ENCODE peak calls at places on chromosomes 11 and 22, in eight cellular contexts. Q, E, X, J, N, O, K and S are unnamed samples. For H3K27me3, the result is how much of the 10 kb centered on the place peaks cover.

GRCh38 chr11:44718612-44719390 is 8.0 kb upstream of the TSPAN18 start:
- DNase-seq in Q (no peak), E (no peak), X (no peak), J (no peak), N (no peak), O (no peak), K (no peak), S (no peak)

GRCh38 chr22:30542811-30543188 is 3.7 kb downstream of the SEC14L6 start:
- DNase-seq in Q (no peak), E (no peak), X (no peak), J (no peak), N (no peak), O (no peak), K (no peak), S (no peak)

GRCh38 chr11:124923296-124923695 is 4.2 kb downstream of the HEPN1 start:
- DNase-seq in Q (no peak), E (peak), X (no peak), J (no peak), N (no peak), O (no peak), K (no peak), S (no peak)

GRCh38 chr11:92415246-92415645 is 190.6 kb downstream of the FAT3 start:
- DNase-seq in Q (no peak), E (no peak), X (no peak), J (no peak), N (no peak), O (no peak), K (no peak), S (no peak)

GRCh38 chr11:123194308-123195181 is 503 bp downstream of the CLMP start:
- DNase-seq in Q (no peak), E (no peak), X (no peak), J (peak), N (no peak), O (no peak), K (no peak), S (no peak)

GRCh38 chr11:77590194-77590591 is 440 bp downstream of the AQP11 start:
- DNase-seq in Q (no peak), E (no peak), X (peak), J (peak), N (no peak), O (no peak), K (no peak), S (no peak)

GRCh38 chr22:34808618-34809017 is 257.3 kb upstream of the ISX start:
- DNase-seq in Q (no peak), E (no peak), X (no peak), J (no peak), N (no peak), O (no peak), K (no peak), S (no peak)

GRCh38 chr11:43282607-43283440 is 29.0 kb upstream of the API5 start:
- DNase-seq in Q (no peak), E (no peak), X (peak), J (peak), N (no peak), O (no peak), K (no peak), S (peak)

GRCh38 chr11:69888671-69889076 is 69.5 kb upstream of the FGF3 start:
- DNase-seq in Q (no peak), E (peak), X (peak), J (peak), N (no peak), O (peak), K (no peak), S (peak)

GRCh38 chr22:41535244-41535643 is 9.0 kb downstream of the POLR3H start:
- DNase-seq in Q (no peak), E (no peak), X (no peak), J (peak), N (no peak), O (no peak), K (no peak), S (no peak)

GRCh38 chr11:73239571-73240189 is 21.6 kb downstream of the P2RY2 start:
- DNase-seq in Q (no peak), E (no peak), X (no peak), J (peak), N (no peak), O (no peak), K (peak), S (no peak)

GRCh38 chr22:45995405-45996101 is 18.6 kb upstream of the WNT7B start:
- DNase-seq in Q (no peak), E (no peak), X (no peak), J (no peak), N (no peak), O (no peak), K (no peak), S (no peak)

GRCh38 chr11:94766656-94767291 is 1.4 kb upstream of the AMOTL1 start:
- DNase-seq in Q (no peak), E (no peak), X (no peak), J (no peak), N (no peak), O (no peak), K (no peak), S (no peak)

GRCh38 chr11:196786-197731 is 4.2 kb downstream of the SCGB1C1 start:
- DNase-seq in Q (no peak), E (no peak), X (no peak), J (no peak), N (no peak), O (no peak), K (peak), S (no peak)

GRCh38 chr11:123063396-123064267 is 1.7 kb upstream of the HSPA8 start:
- DNase-seq in Q (no peak), E (peak), X (no peak), J (no peak), N (no peak), O (no peak), K (peak), S (peak)

GRCh38 chr11:101916422-101916821 is at the start of gene ANGPTL5:
- DNase-seq in Q (no peak), E (no peak), X (no peak), J (no peak), N (no peak), O (no peak), K (no peak), S (no peak)

GRCh38 chr11:103091441-103091809 is 535 bp downstream of the DCUN1D5 start:
- DNase-seq in Q (no peak), E (peak), X (peak), J (peak), N (no peak), O (no peak), K (peak), S (peak)

GRCh38 chr11:103091810-103092524 is at the start of gene DCUN1D5:
- DNase-seq in Q (peak), E (peak), X (peak), J (peak), N (peak), O (peak), K (peak), S (peak)

GRCh38 chr11:103097279-103097678 is 5.3 kb upstream of the DCUN1D5 start:
- DNase-seq in Q (no peak), E (no peak), X (no peak), J (no peak), N (no peak), O (no peak), K (no peak), S (no peak)
- H3K27ac ChIP-seq in Q (no peak), E (no peak), X (no peak), J (no peak), N (no peak), O (no peak), K (no peak), S (no peak)

GRCh38 chr22:36472689-36473088 is 8.8 kb downstream of the TXN2 start:
- DNase-seq in Q (no peak), E (no peak), X (no peak), J (no peak), N (no peak), O (no peak), K (no peak), S (no peak)

GRCh38 chr22:36470994-36471331 is 10.5 kb downstream of the TXN2 start:
- DNase-seq in Q (no peak), E (no peak), X (no peak), J (no peak), N (no peak), O (no peak), K (no peak), S (no peak)

GRCh38 chr22:36469094-36469710 is 12.2 kb downstream of the TXN2 start:
- DNase-seq in Q (no peak), E (no peak), X (no peak), J (no peak), N (no peak), O (no peak), K (no peak), S (no peak)

GRCh38 chr22:36471341-36471821 is 10.1 kb downstream of the TXN2 start:
- DNase-seq in Q (no peak), E (no peak), X (no peak), J (no peak), N (no peak), O (no peak), K (no peak), S (no peak)

GRCh38 chr22:36470162-36470993 is 11.1 kb downstream of the TXN2 start:
- DNase-seq in Q (peak), E (peak), X (peak), J (peak), N (no peak), O (peak), K (peak), S (peak)
- H3K27me3 ChIP-seq in Q (under half), E (under half), X (under half), J (under half), N (under half), O (under half), K (under half), S (under half)

DNA sequence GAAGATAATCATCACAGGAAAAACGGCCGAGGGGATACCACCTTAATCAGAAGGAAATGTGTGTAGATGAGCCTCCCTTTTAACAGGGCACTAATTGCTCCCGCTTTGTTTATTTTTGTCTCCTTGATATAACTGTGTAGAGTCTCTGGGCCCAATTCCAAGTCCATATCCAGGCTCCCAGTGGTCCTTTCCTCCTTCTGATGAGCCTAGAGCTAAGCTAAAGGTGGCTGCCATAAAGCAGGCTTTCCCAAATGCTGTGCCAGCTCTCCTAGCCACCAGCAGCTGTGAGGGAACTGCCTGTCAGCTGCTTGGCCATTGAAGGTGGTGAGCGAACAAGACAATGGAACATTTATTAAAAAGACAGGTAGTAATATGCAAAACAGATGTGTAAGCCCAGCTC is 17.2 kb upstream of the CCDC90B start:
- DNase-seq in Q (no peak), E (no peak), X (no peak), J (no peak), N (no peak), O (no peak), K (no peak), S (no peak)
- H3K27ac ChIP-seq in Q (no peak), E (no peak), X (no peak), J (no peak), N (no peak), O (no peak), K (no peak), S (no peak)

GRCh38 chr22:39251762-39252460 is 7.1 kb upstream of the PDGFB start:
- DNase-seq in Q (no peak), E (no peak), X (no peak), J (no peak), N (no peak), O (no peak), K (no peak), S (no peak)
- H3K27me3 ChIP-seq in Q (under half), E (under half), X (under half), J (under half), N (under half), O (under half), K (under half), S (under half)

GRCh38 chr11:82995754-82996398 is 75.8 kb downstream of the RAB30 start:
- DNase-seq in Q (no peak), E (no peak), X (no peak), J (no peak), N (no peak), O (no peak), K (no peak), S (no peak)
- H3K27ac ChIP-seq in Q (no peak), E (no peak), X (peak), J (no peak), N (peak), O (no peak), K (no peak), S (no peak)